ENCODE peak calls at places on chromosomes 13 and 19, in six cellular contexts. One of them, this sample, is unnamed.

GRCh38 chr19:16760990-16761389 is 41.3 kb downstream of the NWD1 start:
- DNase-seq in tibial nerve: no peak
- DNase-seq in stimulated activated CD8-positive, alpha-beta memory T cell treated with anti-CD3 and anti-CD28 coated beads, Interleukin-2, amount 100 ng/mL, for 48 hours: no peak
- DNase-seq in uterus: no peak
- DNase-seq in stimulated activated CD4-positive, alpha-beta T cell treated with anti-CD3 and anti-CD28 coated beads, Interleukin-15, amount 100 ng/mL, for 1 hour: no peak
- DNase-seq in CD8-positive, alpha-beta memory T cell: no peak
- DNase-seq in this sample: no peak

GRCh38 chr13:27339299-27339698 is 68.7 kb downstream of the RASL11A start:
- DNase-seq in tibial nerve: peak
- DNase-seq in stimulated activated CD8-positive, alpha-beta memory T cell treated with anti-CD3 and anti-CD28 coated beads, Interleukin-2, amount 100 ng/mL, for 48 hours: no peak
- DNase-seq in uterus: no peak
- DNase-seq in stimulated activated CD4-positive, alpha-beta T cell treated with anti-CD3 and anti-CD28 coated beads, Interleukin-15, amount 100 ng/mL, for 1 hour: no peak
- DNase-seq in CD8-positive, alpha-beta memory T cell: no peak
- DNase-seq in this sample: peak

GRCh38 chr13:78934336-78934735 is 275.4 kb upstream of the OBI1 start:
- DNase-seq in tibial nerve: no peak
- DNase-seq in stimulated activated CD8-positive, alpha-beta memory T cell treated with anti-CD3 and anti-CD28 coated beads, Interleukin-2, amount 100 ng/mL, for 48 hours: no peak
- DNase-seq in uterus: no peak
- DNase-seq in stimulated activated CD4-positive, alpha-beta T cell treated with anti-CD3 and anti-CD28 coated beads, Interleukin-15, amount 100 ng/mL, for 1 hour: no peak
- DNase-seq in CD8-positive, alpha-beta memory T cell: no peak
- DNase-seq in this sample: no peak

GRCh38 chr19:38666662-38667448 is 19.4 kb downstream of the ACTN4 start:
- DNase-seq in tibial nerve: no peak
- DNase-seq in stimulated activated CD8-positive, alpha-beta memory T cell treated with anti-CD3 and anti-CD28 coated beads, Interleukin-2, amount 100 ng/mL, for 48 hours: no peak
- DNase-seq in uterus: no peak
- DNase-seq in stimulated activated CD4-positive, alpha-beta T cell treated with anti-CD3 and anti-CD28 coated beads, Interleukin-15, amount 100 ng/mL, for 1 hour: no peak
- DNase-seq in CD8-positive, alpha-beta memory T cell: peak
- DNase-seq in this sample: peak

GRCh38 chr13:43567608-43568007 is 219.2 kb downstream of the ENOX1 start:
- DNase-seq in tibial nerve: no peak
- DNase-seq in stimulated activated CD8-positive, alpha-beta memory T cell treated with anti-CD3 and anti-CD28 coated beads, Interleukin-2, amount 100 ng/mL, for 48 hours: no peak
- DNase-seq in uterus: no peak
- DNase-seq in stimulated activated CD4-positive, alpha-beta T cell treated with anti-CD3 and anti-CD28 coated beads, Interleukin-15, amount 100 ng/mL, for 1 hour: no peak
- DNase-seq in CD8-positive, alpha-beta memory T cell: no peak
- DNase-seq in this sample: no peak

GRCh38 chr19:2477732-2478191 is 1.8 kb downstream of the GADD45B start:
- DNase-seq in tibial nerve: no peak
- DNase-seq in stimulated activated CD8-positive, alpha-beta memory T cell treated with anti-CD3 and anti-CD28 coated beads, Interleukin-2, amount 100 ng/mL, for 48 hours: no peak
- DNase-seq in uterus: peak
- DNase-seq in stimulated activated CD4-positive, alpha-beta T cell treated with anti-CD3 and anti-CD28 coated beads, Interleukin-15, amount 100 ng/mL, for 1 hour: no peak
- DNase-seq in CD8-positive, alpha-beta memory T cell: peak
- DNase-seq in this sample: peak

GRCh38 chr19:54523403-54523802 is 20.8 kb downstream of the LAIR2 start:
- DNase-seq in tibial nerve: no peak
- DNase-seq in stimulated activated CD8-positive, alpha-beta memory T cell treated with anti-CD3 and anti-CD28 coated beads, Interleukin-2, amount 100 ng/mL, for 48 hours: peak
- DNase-seq in uterus: peak
- DNase-seq in stimulated activated CD4-positive, alpha-beta T cell treated with anti-CD3 and anti-CD28 coated beads, Interleukin-15, amount 100 ng/mL, for 1 hour: no peak
- DNase-seq in CD8-positive, alpha-beta memory T cell: no peak
- DNase-seq in this sample: peak

GRCh38 chr19:29690842-29691241 is 24.2 kb downstream of the C19orf12 start:
- DNase-seq in tibial nerve: no peak
- DNase-seq in stimulated activated CD8-positive, alpha-beta memory T cell treated with anti-CD3 and anti-CD28 coated beads, Interleukin-2, amount 100 ng/mL, for 48 hours: no peak
- DNase-seq in uterus: no peak
- DNase-seq in stimulated activated CD4-positive, alpha-beta T cell treated with anti-CD3 and anti-CD28 coated beads, Interleukin-15, amount 100 ng/mL, for 1 hour: no peak
- DNase-seq in CD8-positive, alpha-beta memory T cell: peak
- DNase-seq in this sample: peak

GRCh38 chr19:6674868-6675305 is 4.9 kb upstream of the TNFSF14 start:
- DNase-seq in tibial nerve: peak
- DNase-seq in stimulated activated CD8-positive, alpha-beta memory T cell treated with anti-CD3 and anti-CD28 coated beads, Interleukin-2, amount 100 ng/mL, for 48 hours: peak
- DNase-seq in uterus: peak
- DNase-seq in stimulated activated CD4-positive, alpha-beta T cell treated with anti-CD3 and anti-CD28 coated beads, Interleukin-15, amount 100 ng/mL, for 1 hour: peak
- DNase-seq in CD8-positive, alpha-beta memory T cell: peak
- DNase-seq in this sample: peak

GRCh38 chr19:3357362-3357730 is 9.0 kb upstream of the NFIC start:
- DNase-seq in tibial nerve: no peak
- DNase-seq in stimulated activated CD8-positive, alpha-beta memory T cell treated with anti-CD3 and anti-CD28 coated beads, Interleukin-2, amount 100 ng/mL, for 48 hours: no peak
- DNase-seq in uterus: no peak
- DNase-seq in stimulated activated CD4-positive, alpha-beta T cell treated with anti-CD3 and anti-CD28 coated beads, Interleukin-15, amount 100 ng/mL, for 1 hour: no peak
- DNase-seq in CD8-positive, alpha-beta memory T cell: peak
- DNase-seq in this sample: no peak

GRCh38 chr19:8302734-8303133 is 5.4 kb downstream of the CD320 start:
- DNase-seq in tibial nerve: peak
- DNase-seq in stimulated activated CD8-positive, alpha-beta memory T cell treated with anti-CD3 and anti-CD28 coated beads, Interleukin-2, amount 100 ng/mL, for 48 hours: no peak
- DNase-seq in uterus: no peak
- DNase-seq in stimulated activated CD4-positive, alpha-beta T cell treated with anti-CD3 and anti-CD28 coated beads, Interleukin-15, amount 100 ng/mL, for 1 hour: no peak
- DNase-seq in CD8-positive, alpha-beta memory T cell: no peak
- DNase-seq in this sample: no peak

GRCh38 chr19:2808129-2808941 is 11.3 kb upstream of the ZNF554 start:
- DNase-seq in tibial nerve: no peak
- DNase-seq in stimulated activated CD8-positive, alpha-beta memory T cell treated with anti-CD3 and anti-CD28 coated beads, Interleukin-2, amount 100 ng/mL, for 48 hours: no peak
- DNase-seq in uterus: no peak
- DNase-seq in stimulated activated CD4-positive, alpha-beta T cell treated with anti-CD3 and anti-CD28 coated beads, Interleukin-15, amount 100 ng/mL, for 1 hour: no peak
- DNase-seq in CD8-positive, alpha-beta memory T cell: no peak
- DNase-seq in this sample: no peak

GRCh38 chr13:107203146-107203847 is 635.4 kb upstream of the ARGLU1 start:
- DNase-seq in tibial nerve: no peak
- DNase-seq in stimulated activated CD8-positive, alpha-beta memory T cell treated with anti-CD3 and anti-CD28 coated beads, Interleukin-2, amount 100 ng/mL, for 48 hours: no peak
- DNase-seq in uterus: no peak
- DNase-seq in stimulated activated CD4-positive, alpha-beta T cell treated with anti-CD3 and anti-CD28 coated beads, Interleukin-15, amount 100 ng/mL, for 1 hour: no peak
- DNase-seq in CD8-positive, alpha-beta memory T cell: no peak
- DNase-seq in this sample: peak

GRCh38 chr19:19032420-19033175 is 719 bp downstream of the SUGP2 start:
- DNase-seq in tibial nerve: peak
- DNase-seq in stimulated activated CD8-positive, alpha-beta memory T cell treated with anti-CD3 and anti-CD28 coated beads, Interleukin-2, amount 100 ng/mL, for 48 hours: peak
- DNase-seq in uterus: peak
- DNase-seq in stimulated activated CD4-positive, alpha-beta T cell treated with anti-CD3 and anti-CD28 coated beads, Interleukin-15, amount 100 ng/mL, for 1 hour: peak
- DNase-seq in CD8-positive, alpha-beta memory T cell: peak
- DNase-seq in this sample: peak

GRCh38 chr13:50080158-50080855 is 65.1 kb downstream of the KCNRG start:
- DNase-seq in tibial nerve: peak
- DNase-seq in stimulated activated CD8-positive, alpha-beta memory T cell treated with anti-CD3 and anti-CD28 coated beads, Interleukin-2, amount 100 ng/mL, for 48 hours: no peak
- DNase-seq in uterus: peak
- DNase-seq in stimulated activated CD4-positive, alpha-beta T cell treated with anti-CD3 and anti-CD28 coated beads, Interleukin-15, amount 100 ng/mL, for 1 hour: no peak
- DNase-seq in CD8-positive, alpha-beta memory T cell: peak
- DNase-seq in this sample: peak

GRCh38 chr19:13914777-13915176 is 8.8 kb downstream of the CC2D1A start:
- DNase-seq in tibial nerve: no peak
- DNase-seq in stimulated activated CD8-positive, alpha-beta memory T cell treated with anti-CD3 and anti-CD28 coated beads, Interleukin-2, amount 100 ng/mL, for 48 hours: no peak
- DNase-seq in uterus: no peak
- DNase-seq in stimulated activated CD4-positive, alpha-beta T cell treated with anti-CD3 and anti-CD28 coated beads, Interleukin-15, amount 100 ng/mL, for 1 hour: no peak
- DNase-seq in CD8-positive, alpha-beta memory T cell: no peak
- DNase-seq in this sample: no peak

GRCh38 chr13:113407531-113408393 is 43.8 kb upstream of the GRTP1 start:
- DNase-seq in tibial nerve: no peak
- DNase-seq in stimulated activated CD8-positive, alpha-beta memory T cell treated with anti-CD3 and anti-CD28 coated beads, Interleukin-2, amount 100 ng/mL, for 48 hours: no peak
- DNase-seq in uterus: no peak
- DNase-seq in stimulated activated CD4-positive, alpha-beta T cell treated with anti-CD3 and anti-CD28 coated beads, Interleukin-15, amount 100 ng/mL, for 1 hour: no peak
- DNase-seq in CD8-positive, alpha-beta memory T cell: no peak
- DNase-seq in this sample: no peak

GRCh38 chr13:77168232-77168631 is 141.3 kb upstream of the FBXL3 start:
- DNase-seq in tibial nerve: no peak
- DNase-seq in stimulated activated CD8-positive, alpha-beta memory T cell treated with anti-CD3 and anti-CD28 coated beads, Interleukin-2, amount 100 ng/mL, for 48 hours: no peak
- DNase-seq in uterus: no peak
- DNase-seq in stimulated activated CD4-positive, alpha-beta T cell treated with anti-CD3 and anti-CD28 coated beads, Interleukin-15, amount 100 ng/mL, for 1 hour: no peak
- DNase-seq in CD8-positive, alpha-beta memory T cell: no peak
- DNase-seq in this sample: no peak

GRCh38 chr13:106348032-106348431 is 187.4 kb downstream of the EFNB2 start:
- DNase-seq in tibial nerve: no peak
- DNase-seq in stimulated activated CD8-positive, alpha-beta memory T cell treated with anti-CD3 and anti-CD28 coated beads, Interleukin-2, amount 100 ng/mL, for 48 hours: no peak
- DNase-seq in uterus: no peak
- DNase-seq in stimulated activated CD4-positive, alpha-beta T cell treated with anti-CD3 and anti-CD28 coated beads, Interleukin-15, amount 100 ng/mL, for 1 hour: no peak
- DNase-seq in CD8-positive, alpha-beta memory T cell: no peak
- DNase-seq in this sample: peak

This sample was measured in dermis blood vessel endothelial cell.